ENCODE peak calls at places on chromosomes 2 and 18, in five cellular contexts. V, L, O, M and T are unnamed samples.

GRCh38 chr18:74249181-74249968 is 42.4 kb downstream of the CYB5A start:
- DNase-seq in O (no peak), M (no peak), V (no peak), L (no peak), T (no peak)

GRCh38 chr2:109434351-109434750 is 179.4 kb downstream of the SEPTIN10 start:
- DNase-seq in V (no peak), O (no peak), M (no peak), L (no peak), T (no peak)

GRCh38 chr18:32770181-32770650 is 2.6 kb downstream of the KLHL14 start:
- DNase-seq in L (no peak), M (peak; percentile 47), O (no peak), V (peak; percentile 44), T (no peak)

GRCh38 chr18:38077219-38077618 is 511.6 kb upstream of the CELF4 start:
- DNase-seq in V (peak; percentile 20), M (no peak), O (peak; percentile 11), L (no peak), T (peak; percentile 9)

GRCh38 chr2:38797276-38797675 is 19.3 kb downstream of the GEMIN6 start:
- DNase-seq in L (no peak), M (no peak), V (no peak), O (no peak), T (no peak)

GRCh38 chr18:711330-711692 is 1.1 kb downstream of the ENOSF1 start:
- DNase-seq in L (no peak), O (no peak), V (peak; percentile 9), M (no peak), T (no peak)

GRCh38 chr2:105143467-105144127 is 97.9 kb upstream of the GPR45 start:
- DNase-seq in V (peak; percentile 68), L (no peak), M (peak; percentile 28), O (peak; percentile 53), T (peak; percentile 78)

GRCh38 chr2:217653240-217653639 is 349.6 kb downstream of the TNS1 start:
- DNase-seq in L (no peak), M (no peak), V (no peak), O (no peak), T (peak; percentile 12)

GRCh38 chr2:219171231-219171651 is 1.4 kb upstream of the SLC23A3 start:
- DNase-seq in O (peak; percentile 26), M (peak; percentile 28), V (peak; percentile 30), L (no peak), T (peak; percentile 38)

GRCh38 chr2:59893612-59894011 is 659.8 kb downstream of the BCL11A start:
- DNase-seq in O (no peak), V (no peak), L (no peak), M (no peak), T (no peak)

GRCh38 chr2:16060125-16060935 is 120.0 kb downstream of the MYCN start:
- DNase-seq in V (no peak), L (no peak), M (no peak), O (no peak), T (no peak)

GRCh38 chr18:57784034-57784815 is 18.9 kb downstream of the ATP8B1 start:
- DNase-seq in M (no peak), V (peak; percentile 19), O (no peak), L (no peak), T (no peak)

GRCh38 chr2:166768393-166769123 is 119.7 kb upstream of the XIRP2 start:
- DNase-seq in L (no peak), M (no peak), V (no peak), O (no peak), T (no peak)

GRCh38 chr2:177817300-177817699 is 255.3 kb downstream of the PDE11A start:
- DNase-seq in V (no peak), M (no peak), L (no peak), O (no peak), T (no peak)

GRCh38 chr2:56299166-56299806 is 115.5 kb downstream of the CCDC85A start:
- DNase-seq in V (no peak), M (no peak), L (no peak), O (no peak), T (no peak)